ENCODE peak calls at places on chromosomes 11 and 22, in four cellular contexts. S, Y, I and Z are unnamed samples.

GRCh38 chr11:19187101-19187500 is 14.7 kb downstream of the CSRP3 start:
- DNase-seq in S (no peak), I (no peak), Y (no peak), Z (no peak)

GRCh38 chr22:29768052-29768680 is 997 bp downstream of the UQCR10 start:
- DNase-seq in S (no peak), I (no peak), Y (no peak), Z (no peak)

GRCh38 chr22:47328550-47329243 is 566.2 kb downstream of the TBC1D22A start:
- DNase-seq in Y (no peak), S (peak; percentile 34), I (peak; percentile 18), Z (no peak)

GRCh38 chr11:65215441-65216076 is 33.8 kb downstream of the CAPN1 start:
- DNase-seq in S (no peak), I (no peak), Y (no peak), Z (no peak)

GRCh38 chr11:47398551-47398950 is 9.8 kb upstream of the SLC39A13 start:
- DNase-seq in S (no peak), Y (no peak), I (no peak), Z (no peak)

GRCh38 chr22:36853407-36854099 is 7.3 kb upstream of the NCF4 start:
- DNase-seq in I (peak; percentile 72), S (peak; percentile 70), Y (no peak), Z (peak; percentile 93)

GRCh38 chr22:38314992-38315800 is 2.0 kb downstream of the CSNK1E start:
- DNase-seq in Y (no peak), S (no peak), I (no peak), Z (no peak)

GRCh38 chr11:17734418-17734911 is at the start of gene KCNC1:
- DNase-seq in Y (no peak), I (peak; percentile 48), S (peak; percentile 93), Z (peak; percentile 62)

GRCh38 chr11:28679795-28680194 is 571.6 kb downstream of the METTL15 start:
- DNase-seq in I (no peak), Y (no peak), S (no peak), Z (no peak)

GRCh38 chr11:393219-394033 is 583 bp upstream of the PKP3 start:
- DNase-seq in Y (no peak), I (peak; percentile 86), S (no peak), Z (no peak)

GRCh38 chr11:62923634-62924411 is 2.7 kb upstream of the CHRM1 start:
- DNase-seq in Y (peak; percentile 21), I (peak; percentile 43), S (no peak), Z (no peak)

GRCh38 chr11:3341298-3341697 is 37.6 kb downstream of the ZNF195 start:
- DNase-seq in I (peak; percentile 34), Y (no peak), S (peak; percentile 65), Z (peak; percentile 81)

GRCh38 chr11:126267650-126268049 is 1.0 kb downstream of the SRPRA start:
- DNase-seq in I (no peak), S (no peak), Y (no peak), Z (no peak)

GRCh38 chr11:61091373-61092279 is 10.7 kb upstream of the CD5 start:
- DNase-seq in I (peak; percentile 36), Y (no peak), S (no peak), Z (no peak)

GRCh38 chr22:42330953-42331525 is 60.6 kb upstream of the TCF20 start:
- DNase-seq in I (no peak), S (no peak), Y (no peak), Z (no peak)

GRCh38 chr11:104246590-104246989 is 82.6 kb upstream of the PDGFD start:
- DNase-seq in I (no peak), Y (no peak), S (no peak), Z (no peak)

GRCh38 chr11:74543991-74544390 is 48.4 kb upstream of the POLD3 start:
- DNase-seq in S (no peak), Y (no peak), I (no peak), Z (no peak)

GRCh38 chr22:49295851-49296560 is 531.7 kb downstream of the BRD1 start:
- DNase-seq in Y (no peak), I (no peak), S (no peak), Z (no peak)

GRCh38 chr11:57568330-57568766 is 876 bp upstream of the UBE2L6 start:
- DNase-seq in S (no peak), I (no peak), Y (peak; percentile 51), Z (no peak)
- TF ChIP-seq USF1 in S (no peak), I (no peak), Y (no peak), Z (no peak)

GRCh38 chr11:77036398-77036797 is 2.2 kb downstream of the B3GNT6 start:
- DNase-seq in I (no peak), S (no peak), Y (no peak), Z (no peak)
- TF ChIP-seq USF1 in I (no peak), S (no peak), Y (no peak), Z (no peak)

GRCh38 chr11:93921695-93922468 is 71.5 kb upstream of the VSTM5 start:
- DNase-seq in I (peak; percentile 53), S (peak; percentile 58), Y (peak; percentile 4), Z (peak; percentile 79)
- TF ChIP-seq USF1 in I (no peak), S (no peak), Y (no peak), Z (no peak)

DNA sequence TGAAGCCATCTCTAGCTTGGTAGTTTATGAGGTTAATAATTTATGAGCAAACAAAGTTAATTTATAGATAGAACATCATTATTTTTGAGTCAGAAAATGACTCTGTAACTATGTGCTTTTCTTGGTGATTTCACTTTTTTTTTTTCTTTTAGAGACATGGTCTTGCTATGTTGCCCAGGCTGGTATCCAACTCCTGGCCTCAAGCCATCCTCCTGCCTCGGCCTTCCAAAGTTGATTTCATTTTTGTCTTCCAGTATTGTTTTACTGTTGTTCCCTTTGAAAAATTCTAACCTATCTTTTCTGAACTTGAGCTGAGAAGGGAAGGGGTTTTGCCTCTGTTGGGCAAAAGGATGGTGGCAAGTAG is 706 bp upstream of the CXCR5 start:
- DNase-seq in I (no peak), Y (no peak), S (no peak), Z (no peak)
- TF ChIP-seq USF1 in I (no peak), Y (no peak), S (no peak), Z (no peak)

DNA sequence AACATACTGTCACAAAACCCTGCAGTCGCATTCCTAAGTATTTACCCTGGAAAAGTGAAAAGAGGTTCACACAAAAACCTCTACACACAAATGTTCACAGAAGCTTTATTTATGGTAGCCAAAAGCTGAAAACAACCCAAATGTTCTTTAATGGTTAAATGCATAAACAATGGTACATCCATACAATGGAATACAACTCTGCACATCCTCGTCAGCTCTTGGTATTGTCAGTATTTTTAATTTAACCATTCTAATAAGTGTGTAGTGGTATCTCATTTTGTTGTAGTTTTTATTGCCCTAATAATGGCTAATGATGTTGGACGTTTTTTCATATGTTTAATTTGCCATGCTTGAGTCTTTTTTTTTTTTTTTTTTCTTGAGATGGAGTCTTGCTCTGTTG is 99.4 kb downstream of the ATXN10 start:
- DNase-seq in I (no peak), Y (no peak), S (no peak), Z (no peak)
- TF ChIP-seq USF1 in I (no peak), Y (no peak), S (no peak), Z (no peak)